ENCODE peak calls at places on chromosomes 16 and 17, in seven cellular contexts. I is GM04504, U is HFFc6, V is left kidney, A is progenitor cell of endocrine pancreas, X is ELR, P is HT1080. K is an unnamed sample.

GRCh38 chr16:87042551-87043272 is 274.5 kb downstream of the C16orf95 start:
- DNase-seq in A (no peak), U (no peak), X (no peak), I (no peak), P (no peak), V (no peak), K (no peak)

GRCh38 chr17:80970044-80970761 is 21.4 kb upstream of the CHMP6 start:
- DNase-seq in A (no peak), V (peak; percentile 80), P (no peak), X (peak; percentile 50), U (no peak), I (peak; percentile 17), K (no peak)

GRCh38 chr16:2210386-2211365 is at the start of gene BRICD5:
- DNase-seq in A (no peak), X (no peak), P (no peak), I (no peak), V (peak; percentile 82), U (no peak), K (no peak)

GRCh38 chr16:50908468-50908867 is 166.6 kb downstream of the CYLD start:
- DNase-seq in I (no peak), U (no peak), A (no peak), P (no peak), V (no peak), X (no peak), K (no peak)

GRCh38 chr16:20382202-20382948 is 22.2 kb downstream of the PDILT start:
- DNase-seq in V (no peak), X (no peak), P (no peak), I (no peak), A (no peak), U (no peak), K (no peak)

GRCh38 chr17:57605734-57606105 is 139.4 kb downstream of the CCDC182 start:
- DNase-seq in I (no peak), X (no peak), U (no peak), V (no peak), P (no peak), A (no peak), K (no peak)

GRCh38 chr17:81494984-81495383 is 17.6 kb downstream of the ACTG1 start:
- DNase-seq in P (no peak), X (peak; percentile 39), U (no peak), V (peak; percentile 57), A (no peak), I (no peak), K (no peak)

GRCh38 chr16:57622361-57623250 is 5.8 kb upstream of the ADGRG1 start:
- DNase-seq in P (no peak), V (peak; percentile 52), U (no peak), X (no peak), A (no peak), I (no peak), K (peak; percentile 85)

GRCh38 chr17:2782030-2782429 is 14.2 kb upstream of the RAP1GAP2 start:
- DNase-seq in U (peak; percentile 17), I (no peak), P (peak; percentile 75), A (no peak), X (peak; percentile 30), V (peak; percentile 31), K (peak; percentile 32)

GRCh38 chr16:89325861-89326471 is 108.5 kb downstream of the ZNF778 start:
- DNase-seq in P (peak; percentile 56), V (peak; percentile 63), U (peak; percentile 86), I (peak; percentile 68), X (peak; percentile 89), A (no peak), K (peak; percentile 57)

GRCh38 chr16:72282338-72282737 is 110.4 kb upstream of the PMFBP1 start:
- DNase-seq in U (no peak), V (no peak), A (no peak), P (no peak), X (no peak), I (no peak), K (no peak)

GRCh38 chr17:76687278-76688164 is 23.2 kb downstream of the MXRA7 start:
- DNase-seq in V (no peak), U (no peak), I (no peak), P (no peak), X (no peak), A (no peak), K (no peak)

GRCh38 chr17:44752953-44753861 is 5.6 kb upstream of the ADAM11 start:
- DNase-seq in I (no peak), A (no peak), U (no peak), P (no peak), V (no peak), X (no peak), K (no peak)

GRCh38 chr16:69410285-69410990 is 14.0 kb upstream of the CYB5B start:
- DNase-seq in A (no peak), U (peak; percentile 75), P (peak; percentile 55), V (peak; percentile 80), X (peak; percentile 80), I (no peak), K (peak; percentile 62)

GRCh38 chr17:978110-979093 is 1.2 kb downstream of the NXN start:
- DNase-seq in X (peak; percentile 56), V (peak; percentile 76), I (no peak), A (peak; percentile 36), P (no peak), U (peak; percentile 25), K (peak; percentile 33)

GRCh38 chr16:67112591-67113399 is 3.1 kb downstream of the PHAF1 start:
- DNase-seq in U (no peak), V (no peak), X (no peak), P (no peak), I (no peak), A (no peak), K (no peak)

GRCh38 chr17:63361182-63361581 is 84.9 kb downstream of the CYB561 start:
- DNase-seq in I (no peak), V (no peak), U (no peak), X (no peak), P (no peak), A (no peak), K (no peak)

GRCh38 chr17:50177983-50178834 is 12.4 kb downstream of the SGCA start:
- DNase-seq in U (peak; percentile 97), I (peak; percentile 96), P (peak; percentile 97), X (peak; percentile 100), A (peak; percentile 42), V (peak; percentile 84), K (peak; percentile 98)

GRCh38 chr17:564526-564925 is 150.1 kb downstream of the VPS53 start:
- DNase-seq in U (no peak), V (no peak), A (no peak), I (no peak), X (no peak), P (no peak), K (no peak)

GRCh38 chr17:76467366-76467765 is at the start of gene AANAT:
- DNase-seq in I (no peak), A (no peak), X (no peak), U (no peak), P (no peak), V (peak; percentile 24), K (no peak)

GRCh38 chr16:27243725-27244362 is 24.7 kb downstream of the NSMCE1 start:
- DNase-seq in A (no peak), V (no peak), P (no peak), U (no peak), X (no peak), I (no peak), K (no peak)

GRCh38 chr16:55176901-55177300 is 147.1 kb upstream of the IRX6 start:
- DNase-seq in P (no peak), U (no peak), A (no peak), X (no peak), V (no peak), I (no peak), K (no peak)

GRCh38 chr16:89449726-89450335 is 40.5 kb downstream of the ANKRD11 start:
- DNase-seq in X (peak; percentile 65), V (no peak), A (no peak), U (no peak), P (peak; percentile 28), I (no peak), K (no peak)

GRCh38 chr16:86060381-86061317 is 161.7 kb downstream of the IRF8 start:
- DNase-seq in V (no peak), I (no peak), P (no peak), X (no peak), A (no peak), U (no peak), K (no peak)

GRCh38 chr17:19384723-19385391 is 2.1 kb downstream of the MFAP4 start:
- DNase-seq in P (no peak), V (peak; percentile 84), U (peak; percentile 46), X (no peak), I (peak; percentile 88), A (no peak), K (no peak)

GRCh38 chr16:31535737-31536136 is 8.0 kb downstream of the AHSP start:
- DNase-seq in V (no peak), X (no peak), P (no peak), A (no peak), I (no peak), U (no peak), K (no peak)

GRCh38 chr16:71426069-71426879 is 15.6 kb downstream of the TLE7 start:
- DNase-seq in V (peak; percentile 82), U (peak; percentile 71), P (peak; percentile 98), A (peak; percentile 80), I (peak; percentile 37), X (peak; percentile 94), K (peak; percentile 80)

GRCh38 chr16:77273-77806 is 685 bp upstream of the MPG start:
- DNase-seq in U (peak; percentile 50), V (peak; percentile 77), P (peak; percentile 73), A (no peak), I (no peak), X (peak; percentile 70), K (no peak)

GRCh38 chr17:55931448-55931847 is 180.6 kb downstream of the PCTP start:
- DNase-seq in A (no peak), V (no peak), U (no peak), I (no peak), X (no peak), P (no peak), K (no peak)

GRCh38 chr17:81563861-81564586 is 11.9 kb upstream of the FAAP100 start:
- DNase-seq in P (no peak), X (peak; percentile 46), U (peak; percentile 52), V (no peak), I (no peak), A (no peak), K (no peak)

GRCh38 chr16:89045881-89046280 is 47.8 kb upstream of the ACSF3 start:
- DNase-seq in I (no peak), P (no peak), U (no peak), X (no peak), A (no peak), V (no peak), K (no peak)

GRCh38 chr17:59762022-59762825 is 54.8 kb downstream of the VMP1 start:
- DNase-seq in I (no peak), V (no peak), A (no peak), P (peak; percentile 66), U (peak; percentile 62), X (peak; percentile 92), K (peak; percentile 50)

GRCh38 chr16:66103245-66103644 is 263.2 kb upstream of the CDH5 start:
- DNase-seq in I (no peak), V (no peak), U (peak; percentile 7), A (no peak), P (no peak), X (no peak), K (no peak)

GRCh38 chr17:46001390-46002310 is 2.6 kb downstream of the STH start:
- DNase-seq in V (no peak), A (no peak), I (no peak), X (no peak), P (no peak), U (no peak), K (no peak)

GRCh38 chr17:42639484-42640474 is 19.3 kb upstream of the TUBG2 start:
- DNase-seq in V (no peak), A (no peak), I (no peak), X (no peak), U (no peak), P (no peak), K (no peak)

K was measured in kidney glomerular epithelial cell.